ENCODE peak calls at places on chromosome 10, in nine cellular contexts. N is effector memory CD4-positive, alpha-beta T cell; I is right lobe of liver; B is OCI-LY7; W is IMR-90; K is left lung; A is gastrocnemius medialis; D is left ventricle myocardium inferior; G is Caco-2. Y is an unnamed sample.

GRCh38 chr10:110502851-110503301 is 5.2 kb downstream of the DUSP5 start:
- DNase-seq in B (peak; percentile 92), A (no peak), K (peak; percentile 62), W (peak; percentile 80), N (no peak), D (peak; percentile 40), G (no peak), I (peak; percentile 58), Y (no peak)

GRCh38 chr10:102310356-102311024 is 65.2 kb downstream of the GBF1 start:
- DNase-seq in I (no peak), B (no peak), W (peak; percentile 66), N (no peak), G (peak; percentile 7), A (no peak), D (no peak), K (no peak), Y (peak; percentile 61)

GRCh38 chr10:73874267-73875138 is at the start of gene CAMK2G:
- DNase-seq in K (peak; percentile 92), W (peak; percentile 79), G (peak; percentile 89), D (peak; percentile 86), N (peak; percentile 79), B (peak; percentile 89), A (peak; percentile 77), I (peak; percentile 90), Y (no peak)

GRCh38 chr10:788796-789748 is 99.6 kb upstream of the DIP2C start:
- DNase-seq in B (no peak), I (peak; percentile 79), W (peak; percentile 60), G (peak; percentile 91), A (peak; percentile 78), N (no peak), K (peak; percentile 66), D (peak; percentile 76), Y (peak; percentile 18)

GRCh38 chr10:122688293-122688989 is 11.2 kb downstream of the C10orf120 start:
- DNase-seq in N (no peak), W (no peak), G (no peak), B (no peak), K (no peak), I (no peak), A (no peak), D (peak; percentile 40), Y (no peak)

GRCh38 chr10:128059915-128060314 is 66.3 kb downstream of the MKI67 start:
- DNase-seq in N (no peak), G (no peak), I (no peak), B (no peak), A (no peak), K (peak; percentile 11), W (no peak), D (no peak), Y (no peak)

GRCh38 chr10:15236340-15236739 is 67.8 kb upstream of the NMT2 start:
- DNase-seq in W (no peak), G (no peak), K (no peak), A (no peak), B (no peak), I (no peak), N (no peak), D (no peak), Y (no peak)

GRCh38 chr10:60479305-60480020 is 89.8 kb upstream of the ANK3 start:
- DNase-seq in N (no peak), I (no peak), G (no peak), W (no peak), D (no peak), K (no peak), A (no peak), B (no peak), Y (no peak)

GRCh38 chr10:61000769-61001730 is 57.1 kb upstream of the RHOBTB1 start:
- DNase-seq in B (no peak), G (peak; percentile 81), W (peak; percentile 11), I (peak; percentile 25), N (no peak), K (no peak), A (no peak), D (no peak), Y (no peak)

GRCh38 chr10:119597405-119598186 is 832 bp upstream of the TIAL1 start:
- DNase-seq in I (no peak), N (no peak), G (no peak), K (no peak), B (peak; percentile 52), D (no peak), W (no peak), A (no peak), Y (no peak)

GRCh38 chr10:112461029-112461887 is 14.2 kb downstream of the VTI1A start:
- DNase-seq in D (no peak), N (no peak), W (peak; percentile 87), A (no peak), K (no peak), I (no peak), B (no peak), G (peak; percentile 71), Y (peak; percentile 83)

GRCh38 chr10:122112625-122113160 is 123.7 kb downstream of the TACC2 start:
- DNase-seq in D (peak; percentile 86), A (peak; percentile 90), W (peak; percentile 96), B (no peak), G (peak; percentile 94), N (no peak), K (peak; percentile 79), I (peak; percentile 85), Y (peak; percentile 72)

GRCh38 chr10:62437696-62438095 is 63.5 kb downstream of the ZNF365 start:
- DNase-seq in N (no peak), W (peak; percentile 82), D (no peak), G (peak; percentile 79), K (no peak), B (peak; percentile 78), A (no peak), I (no peak), Y (peak; percentile 53)

GRCh38 chr10:17578603-17579002 is 38.6 kb downstream of the HACD1 start:
- DNase-seq in A (no peak), G (no peak), B (no peak), W (no peak), N (no peak), K (no peak), I (no peak), D (no peak), Y (no peak)

GRCh38 chr10:43648083-43648391 is 644 bp downstream of the ZNF32 start:
- DNase-seq in A (no peak), B (no peak), G (no peak), K (no peak), I (no peak), D (no peak), N (peak; percentile 33), W (no peak), Y (no peak)

GRCh38 chr10:23384364-23384763 is 39.8 kb upstream of the C10orf67 start:
- DNase-seq in I (no peak), G (no peak), D (no peak), W (peak; percentile 47), N (no peak), B (no peak), K (no peak), A (no peak), Y (no peak)

DNA sequence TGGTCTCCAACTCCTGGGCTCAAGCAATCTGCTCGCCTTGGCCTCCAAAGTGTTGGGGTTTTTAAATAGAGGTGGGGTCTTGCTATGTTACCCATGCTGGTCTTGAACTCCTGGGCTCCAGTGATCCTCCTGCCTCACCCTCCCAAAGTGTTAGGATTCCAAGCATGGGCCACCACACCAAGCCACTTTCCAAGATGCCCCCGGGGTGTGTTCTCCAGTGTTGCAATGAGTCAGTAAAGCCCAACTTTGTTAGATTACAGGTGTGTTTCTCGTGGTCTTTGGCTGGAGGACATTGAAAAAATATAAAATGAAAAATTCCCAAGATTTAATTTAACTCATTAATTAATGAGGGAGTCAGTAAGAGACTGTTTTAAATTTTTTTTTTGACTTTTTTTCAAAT is 29.2 kb downstream of the TACR2 start:
- DNase-seq in N (no peak), W (no peak), G (no peak), D (no peak), B (no peak), A (no peak), I (no peak), K (no peak), Y (no peak)
- H3K36me3 ChIP-seq in N (peaks cover 85% of the 10 kb centered on the region), W (peaks cover 35% of the 10 kb centered on the region), G (no peaks in the 10 kb centered on the region), D (peaks cover 87% of the 10 kb centered on the region), B (peaks cover 5% of the 10 kb centered on the region), A (peaks cover 3% of the 10 kb centered on the region), I (peaks cover 12% of the 10 kb centered on the region), K (no peaks in the 10 kb centered on the region), Y (peaks cover 8% of the 10 kb centered on the region)

GRCh38 chr10:72258617-72259016 is 15.1 kb upstream of the DDIT4 start:
- DNase-seq in N (no peak), A (no peak), I (no peak), D (no peak), K (no peak), G (no peak), B (no peak), W (no peak), Y (no peak)
- H3K36me3 ChIP-seq in N (no peaks in the 10 kb centered on the region), A (no peaks in the 10 kb centered on the region), I (no peaks in the 10 kb centered on the region), D (no peaks in the 10 kb centered on the region), K (no peaks in the 10 kb centered on the region), G (no peaks in the 10 kb centered on the region), B (no peaks in the 10 kb centered on the region), W (no peaks in the 10 kb centered on the region), Y (no peaks in the 10 kb centered on the region)

GRCh38 chr10:3893102-3893473 is 108.1 kb upstream of the KLF6 start:
- DNase-seq in N (no peak), D (no peak), G (no peak), B (no peak), W (no peak), A (no peak), I (no peak), K (no peak), Y (no peak)

GRCh38 chr10:3892440-3893101 is 107.6 kb upstream of the KLF6 start:
- DNase-seq in W (no peak), I (no peak), D (no peak), N (no peak), B (no peak), A (no peak), K (no peak), G (no peak), Y (no peak)

GRCh38 chr10:3890602-3891352 is 105.8 kb upstream of the KLF6 start:
- DNase-seq in K (no peak), A (no peak), B (no peak), I (no peak), G (no peak), N (no peak), D (no peak), W (no peak), Y (no peak)

GRCh38 chr10:3889961-3890522 is 105.0 kb upstream of the KLF6 start:
- DNase-seq in B (no peak), K (no peak), I (no peak), N (no peak), W (peak; percentile 87), D (no peak), G (peak; percentile 82), A (no peak), Y (peak; percentile 94)

DNA sequence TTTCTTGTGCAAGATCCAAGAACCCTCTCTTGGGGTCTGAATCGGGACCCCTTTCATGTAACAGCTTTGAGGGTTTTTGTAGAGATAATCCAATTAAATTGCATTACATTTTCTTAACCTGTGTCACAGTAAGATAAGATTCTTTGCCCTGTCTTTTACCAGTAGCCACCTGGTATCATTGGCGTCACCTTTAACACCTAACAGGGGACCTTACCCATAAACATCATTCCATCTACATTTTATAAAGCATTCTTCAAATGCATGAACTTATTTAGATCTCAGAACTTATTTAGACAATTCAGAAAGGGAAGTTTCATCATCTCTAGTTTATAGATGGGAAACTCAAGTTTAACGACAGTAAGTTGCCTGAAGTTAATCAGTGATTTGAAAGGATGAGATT is 106.4 kb upstream of the KLF6 start:
- DNase-seq in G (no peak), N (no peak), D (no peak), W (no peak), I (no peak), B (no peak), A (no peak), K (no peak), Y (no peak)
- H3K36me3 ChIP-seq in G (no peaks in the 10 kb centered on the region), N (no peaks in the 10 kb centered on the region), D (no peaks in the 10 kb centered on the region), W (no peaks in the 10 kb centered on the region), I (no peaks in the 10 kb centered on the region), B (no peaks in the 10 kb centered on the region), A (no peaks in the 10 kb centered on the region), K (no peaks in the 10 kb centered on the region), Y (no peaks in the 10 kb centered on the region)

GRCh38 chr10:79230563-79231249 is 116.6 kb upstream of the PPIF start:
- DNase-seq in N (no peak), K (no peak), W (no peak), D (no peak), G (no peak), B (no peak), A (no peak), I (no peak), Y (no peak)
- H3K36me3 ChIP-seq in N (no peaks in the 10 kb centered on the region), K (no peaks in the 10 kb centered on the region), W (peaks cover 65% of the 10 kb centered on the region), D (peaks cover 28% of the 10 kb centered on the region), G (no peaks in the 10 kb centered on the region), B (no peaks in the 10 kb centered on the region), A (no peaks in the 10 kb centered on the region), I (peaks cover 5% of the 10 kb centered on the region), Y (no peaks in the 10 kb centered on the region)